ENCODE peak calls at places on chromosomes 7 and 10, in seven cellular contexts. O is A549; B is WERI-Rb-1; G is naive thymus-derived CD4-positive, alpha-beta T cell; J is Peyer's patch; Z is fibroblast of lung; D is kidney. C is an unnamed sample. For H3K9me3, the result is how much of the 10 kb centered on the place peaks cover.

GRCh38 chr7:69429817-69430501 is 168.3 kb upstream of the AUTS2 start:
- DNase-seq in O (no peak), B (peak), G (no peak), J (peak), Z (peak), D (peak), C (no peak)

GRCh38 chr10:110355922-110356627 is 51.4 kb upstream of the SMNDC1 start:
- DNase-seq in O (no peak), B (no peak), G (no peak), J (peak), Z (no peak), D (no peak), C (no peak)

GRCh38 chr7:131921016-131921415 is 364.6 kb upstream of the PODXL start:
- DNase-seq in O (no peak), B (no peak), G (no peak), J (no peak), Z (peak), D (no peak), C (no peak)

GRCh38 chr10:119281581-119282071 is 74.3 kb downstream of the GRK5 start:
- DNase-seq in O (no peak), B (peak), G (no peak), J (no peak), Z (peak), D (peak), C (peak)

GRCh38 chr7:151844080-151844827 is 32.7 kb downstream of the PRKAG2 start:
- DNase-seq in O (peak), B (no peak), G (no peak), J (no peak), Z (peak), D (no peak), C (no peak)

GRCh38 chr7:132516042-132516840 is 60.0 kb downstream of the PLXNA4 start:
- DNase-seq in O (peak), B (no peak), G (no peak), J (no peak), Z (peak), D (no peak), C (no peak)

GRCh38 chr10:42950606-42951485 is 126.0 kb upstream of the RET start:
- DNase-seq in O (no peak), B (no peak), G (peak), J (peak), Z (no peak), D (no peak), C (peak)

GRCh38 chr7:32479574-32480200 is 10.5 kb downstream of the LSM5 start:
- DNase-seq in O (peak), B (peak), G (no peak), J (no peak), Z (peak), D (no peak), C (no peak)

GRCh38 chr7:25731035-25731880 is 420.7 kb upstream of the NFE2L3 start:
- DNase-seq in O (no peak), B (no peak), G (no peak), J (no peak), Z (no peak), D (no peak), C (no peak)

GRCh38 chr7:16428672-16429071 is 7.3 kb upstream of the CRPPA start:
- DNase-seq in O (no peak), B (no peak), G (no peak), J (no peak), Z (peak), D (no peak), C (no peak)

GRCh38 chr10:75773139-75773801 is 341.8 kb downstream of the LRMDA start:
- DNase-seq in O (peak), B (no peak), G (no peak), J (no peak), Z (peak), D (no peak), C (peak)

GRCh38 chr7:30301751-30302150 is 17.4 kb downstream of the ZNRF2 start:
- DNase-seq in O (no peak), B (no peak), G (no peak), J (no peak), Z (no peak), D (no peak), C (no peak)

GRCh38 chr7:67854784-67855183 is 858.2 kb downstream of the TYW1 start:
- DNase-seq in O (no peak), B (no peak), G (no peak), J (no peak), Z (no peak), D (no peak), C (no peak)

GRCh38 chr7:54969190-54969967 is 49.4 kb upstream of the EGFR start:
- DNase-seq in O (no peak), B (no peak), G (no peak), J (no peak), Z (peak), D (no peak), C (no peak)

GRCh38 chr7:155506854-155507337 is 39.5 kb downstream of the CNPY1 start:
- DNase-seq in O (no peak), B (no peak), G (no peak), J (peak), Z (no peak), D (peak), C (no peak)

GRCh38 chr10:117860135-117860534 is 186.6 kb downstream of the RAB11FIP2 start:
- DNase-seq in O (no peak), B (no peak), G (no peak), J (no peak), Z (no peak), D (no peak), C (no peak)

GRCh38 chr7:157808042-157808441 is 471.2 kb downstream of the DNAJB6 start:
- DNase-seq in O (no peak), B (no peak), G (no peak), J (no peak), Z (no peak), D (peak), C (no peak)

GRCh38 chr7:112467867-112468266 is 12.9 kb upstream of the LSMEM1 start:
- DNase-seq in O (no peak), B (no peak), G (no peak), J (no peak), Z (no peak), D (no peak), C (no peak)

GRCh38 chr7:35657125-35657524 is 37.8 kb downstream of the HERPUD2 start:
- DNase-seq in O (no peak), B (no peak), G (no peak), J (no peak), Z (no peak), D (no peak), C (no peak)

GRCh38 chr7:111333010-111333409 is 229.3 kb downstream of the IMMP2L start:
- DNase-seq in O (no peak), B (no peak), G (no peak), J (no peak), Z (no peak), D (no peak), C (no peak)

GRCh38 chr10:46031648-46032532 is 1.5 kb upstream of the NCOA4 start:
- DNase-seq in O (no peak), B (no peak), G (no peak), J (no peak), Z (no peak), D (no peak), C (no peak)

GRCh38 chr10:12635127-12635541 is 285.8 kb downstream of the CAMK1D start:
- DNase-seq in O (peak), B (no peak), G (peak), J (no peak), Z (peak), D (no peak), C (peak)

GRCh38 chr7:36979810-36980248 is 255.5 kb upstream of the AOAH start:
- DNase-seq in O (no peak), B (no peak), G (no peak), J (no peak), Z (peak), D (no peak), C (no peak)

GRCh38 chr10:132844069-132844809 is 58.3 kb upstream of the NKX6-2 start:
- DNase-seq in O (no peak), B (no peak), G (no peak), J (peak), Z (no peak), D (peak), C (no peak)

DNA sequence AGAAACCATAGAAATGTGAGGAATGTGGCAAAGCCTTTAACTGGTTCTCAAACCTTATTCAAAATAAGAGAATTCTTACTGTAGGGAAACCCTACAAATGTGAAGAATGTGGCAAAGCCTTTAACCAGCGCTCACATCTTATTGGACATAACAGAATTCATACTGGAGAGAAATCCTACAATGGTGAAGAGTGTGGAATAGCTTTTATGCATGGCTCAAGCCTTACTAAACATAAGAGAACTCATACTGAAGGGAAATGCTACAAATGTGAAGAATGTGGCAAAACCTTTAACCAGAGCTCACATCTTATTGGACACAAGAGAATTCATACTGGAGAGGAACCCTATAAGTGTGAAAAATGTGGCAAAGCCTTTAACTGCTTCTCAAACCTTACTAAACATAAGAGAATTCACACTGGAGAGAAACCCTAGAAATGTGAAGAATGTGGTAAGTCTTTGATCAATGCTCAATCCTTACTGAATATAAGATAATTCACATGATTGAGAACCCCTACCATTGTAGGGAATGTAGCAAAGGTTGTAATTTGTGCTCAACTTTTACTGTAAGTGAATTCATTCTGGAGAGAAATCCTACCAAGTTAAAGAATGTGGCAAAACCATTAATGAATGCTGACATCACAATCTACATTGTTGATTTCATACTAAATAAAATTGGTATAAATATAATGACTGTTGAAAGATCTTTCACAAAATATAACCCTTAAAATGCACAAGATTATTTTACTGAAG is 142.5 kb upstream of the ZNF479 start:
- DNase-seq in O (no peak), B (no peak), G (no peak), J (no peak), Z (no peak), D (no peak), C (no peak)
- H3K9me3 ChIP-seq in O (under half), B (under half), G (under half), J (under half), Z (under half), D (under half), C (half or more)

DNA sequence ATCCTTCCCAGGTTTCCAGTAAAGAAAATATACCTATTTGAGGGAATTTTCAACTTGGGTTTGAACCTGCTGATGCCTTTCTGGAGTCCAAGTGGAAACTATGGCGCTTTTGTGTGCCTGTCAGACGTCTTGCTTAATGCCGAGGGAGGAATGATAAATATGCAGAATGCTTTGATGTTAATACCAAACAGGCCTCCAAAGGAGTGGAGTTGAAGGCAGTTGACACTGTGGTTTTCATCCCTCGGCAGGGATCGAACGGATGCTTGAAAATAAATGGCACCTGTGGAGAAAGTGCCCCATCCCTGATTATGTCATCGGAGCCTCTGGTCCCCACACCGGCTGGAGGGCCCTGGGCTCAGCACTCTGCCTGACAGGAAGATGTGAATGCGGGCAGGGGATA is 148.8 kb upstream of the GPR26 start:
- DNase-seq in O (no peak), B (no peak), G (no peak), J (no peak), Z (no peak), D (no peak), C (no peak)
- H3K9me3 ChIP-seq in O (under half), B (under half), G (under half), J (under half), Z (under half), D (under half), C (under half)

DNA sequence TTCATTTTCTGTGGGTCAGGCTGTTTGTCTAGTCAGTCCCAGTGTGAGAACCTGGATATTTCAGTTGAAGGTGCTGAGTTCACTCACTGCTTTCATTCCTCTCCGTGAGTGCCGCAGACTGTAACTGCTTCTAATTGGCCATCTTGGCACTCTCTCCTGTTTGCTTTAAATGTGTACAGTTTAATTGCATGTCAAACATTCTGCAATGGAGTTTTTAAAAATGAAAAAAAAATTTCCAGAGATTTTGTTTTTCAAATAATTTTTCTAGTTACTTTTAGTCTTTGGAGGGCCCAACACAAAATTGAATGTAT is 87.8 kb downstream of the CCSER2 start:
- DNase-seq in O (no peak), B (no peak), G (no peak), J (no peak), Z (no peak), D (no peak), C (no peak)
- H3K9me3 ChIP-seq in O (under half), B (under half), G (under half), J (under half), Z (under half), D (under half), C (under half)

DNA sequence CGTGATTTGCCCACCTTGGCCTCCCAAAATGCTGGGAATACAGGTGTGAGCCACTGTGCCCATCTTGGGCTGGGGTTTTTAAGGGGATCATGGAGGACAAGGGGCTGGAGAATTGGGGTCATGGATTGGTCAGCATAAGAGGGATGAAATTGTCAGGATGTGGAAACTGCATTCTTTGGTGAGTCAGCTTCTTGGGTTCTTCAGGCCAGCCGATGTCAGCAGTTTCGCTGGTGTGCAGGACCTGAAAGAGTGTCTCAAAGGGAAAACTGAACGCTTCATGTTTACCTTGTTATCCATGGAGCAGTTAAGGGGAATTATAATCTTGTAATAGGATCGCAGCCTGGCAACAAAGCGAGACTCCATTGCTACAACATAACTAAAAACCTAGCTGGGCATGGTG is 13.0 kb downstream of the GALNT17 start:
- DNase-seq in O (no peak), B (no peak), G (no peak), J (no peak), Z (peak), D (no peak), C (no peak)
- H3K9me3 ChIP-seq in O (under half), B (under half), G (under half), J (under half), Z (under half), D (under half), C (under half)

DNA sequence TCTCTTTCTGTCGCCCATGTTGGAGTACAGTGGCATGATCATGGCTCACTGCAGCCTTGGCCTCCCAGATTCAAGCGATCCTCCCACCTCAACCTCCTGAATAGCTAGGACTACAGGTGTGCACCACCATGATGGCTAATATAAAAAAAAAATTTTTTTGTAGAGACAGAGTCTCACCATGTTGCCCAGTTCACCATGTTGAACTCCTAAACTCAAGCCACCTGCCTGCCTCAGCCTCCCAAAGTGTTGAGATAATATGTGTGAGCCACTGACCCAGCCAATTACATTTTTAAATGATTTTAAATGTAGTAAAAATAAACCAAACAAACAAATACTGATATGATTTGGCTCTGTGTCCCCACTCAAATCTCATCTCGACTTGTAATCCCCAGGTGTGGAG is 101.7 kb upstream of the LEP start:
- DNase-seq in O (no peak), B (no peak), G (no peak), J (no peak), Z (no peak), D (no peak), C (no peak)
- H3K9me3 ChIP-seq in O (under half), B (under half), G (under half), J (under half), Z (under half), D (under half), C (under half)